ENCODE peak calls at places on chromosomes 13 and 19, in eight cellular contexts. One of them, this sample, is unnamed.

GRCh38 chr13:99605417-99606321 is 104.4 kb downstream of the TM9SF2 start:
- DNase-seq in naive thymus-derived CD4-positive, alpha-beta T cell: peak; percentile 42
- DNase-seq in DND-41: peak; percentile 32
- DNase-seq in substantia nigra: peak; percentile 30
- DNase-seq in neural progenitor cell: peak; percentile 70
- DNase-seq in thyroid gland: peak; percentile 44
- DNase-seq in adrenal gland: peak; percentile 64
- DNase-seq in lung: peak; percentile 32
- DNase-seq in this sample: peak; percentile 89

GRCh38 chr13:51261610-51262249 is 39.5 kb downstream of the FAM124A start:
- DNase-seq in naive thymus-derived CD4-positive, alpha-beta T cell: no peak
- DNase-seq in DND-41: no peak
- DNase-seq in substantia nigra: no peak
- DNase-seq in neural progenitor cell: no peak
- DNase-seq in thyroid gland: no peak
- DNase-seq in adrenal gland: no peak
- DNase-seq in lung: no peak
- DNase-seq in this sample: no peak

GRCh38 chr13:43846496-43846895 is 33.0 kb downstream of the CCDC122 start:
- DNase-seq in naive thymus-derived CD4-positive, alpha-beta T cell: no peak
- DNase-seq in DND-41: no peak
- DNase-seq in substantia nigra: no peak
- DNase-seq in neural progenitor cell: no peak
- DNase-seq in thyroid gland: no peak
- DNase-seq in adrenal gland: no peak
- DNase-seq in lung: no peak
- DNase-seq in this sample: no peak

GRCh38 chr13:78190296-78190695 is 271.7 kb upstream of the EDNRB start:
- DNase-seq in naive thymus-derived CD4-positive, alpha-beta T cell: no peak
- DNase-seq in DND-41: no peak
- DNase-seq in substantia nigra: no peak
- DNase-seq in neural progenitor cell: no peak
- DNase-seq in thyroid gland: no peak
- DNase-seq in adrenal gland: no peak
- DNase-seq in lung: no peak
- DNase-seq in this sample: no peak

GRCh38 chr13:50334944-50335343 is 319.7 kb downstream of the KCNRG start:
- DNase-seq in naive thymus-derived CD4-positive, alpha-beta T cell: no peak
- DNase-seq in DND-41: no peak
- DNase-seq in substantia nigra: no peak
- DNase-seq in neural progenitor cell: peak; percentile 42
- DNase-seq in thyroid gland: no peak
- DNase-seq in adrenal gland: no peak
- DNase-seq in lung: no peak
- DNase-seq in this sample: no peak

GRCh38 chr19:6100284-6100915 is 9.9 kb downstream of the RFX2 start:
- DNase-seq in naive thymus-derived CD4-positive, alpha-beta T cell: peak; percentile 24
- DNase-seq in DND-41: no peak
- DNase-seq in substantia nigra: no peak
- DNase-seq in neural progenitor cell: no peak
- DNase-seq in thyroid gland: no peak
- DNase-seq in adrenal gland: peak; percentile 63
- DNase-seq in lung: no peak
- DNase-seq in this sample: peak; percentile 87

GRCh38 chr13:75021151-75021550 is 460.8 kb downstream of the TBC1D4 start:
- DNase-seq in naive thymus-derived CD4-positive, alpha-beta T cell: no peak
- DNase-seq in DND-41: no peak
- DNase-seq in substantia nigra: no peak
- DNase-seq in neural progenitor cell: no peak
- DNase-seq in thyroid gland: no peak
- DNase-seq in adrenal gland: no peak
- DNase-seq in lung: no peak
- DNase-seq in this sample: no peak

GRCh38 chr19:32653626-32653968 is 21.4 kb downstream of the ANKRD27 start:
- DNase-seq in naive thymus-derived CD4-positive, alpha-beta T cell: no peak
- DNase-seq in DND-41: no peak
- DNase-seq in substantia nigra: no peak
- DNase-seq in neural progenitor cell: no peak
- DNase-seq in thyroid gland: no peak
- DNase-seq in adrenal gland: no peak
- DNase-seq in lung: no peak
- DNase-seq in this sample: no peak

GRCh38 chr13:111913790-111914189 is 153.2 kb upstream of the SOX1 start:
- DNase-seq in naive thymus-derived CD4-positive, alpha-beta T cell: peak; percentile 9
- DNase-seq in DND-41: no peak
- DNase-seq in substantia nigra: no peak
- DNase-seq in neural progenitor cell: no peak
- DNase-seq in thyroid gland: no peak
- DNase-seq in adrenal gland: peak; percentile 24
- DNase-seq in lung: no peak
- DNase-seq in this sample: peak; percentile 41

GRCh38 chr19:13727798-13728197 is 36.5 kb upstream of the MRI1 start:
- DNase-seq in naive thymus-derived CD4-positive, alpha-beta T cell: no peak
- DNase-seq in DND-41: no peak
- DNase-seq in substantia nigra: no peak
- DNase-seq in neural progenitor cell: no peak
- DNase-seq in thyroid gland: no peak
- DNase-seq in adrenal gland: no peak
- DNase-seq in lung: no peak
- DNase-seq in this sample: no peak

GRCh38 chr19:2328401-2329161 is at the start of the genes LSM7 and SPPL2B:
- DNase-seq in naive thymus-derived CD4-positive, alpha-beta T cell: peak; percentile 95
- DNase-seq in DND-41: peak; percentile 93
- DNase-seq in substantia nigra: peak; percentile 91
- DNase-seq in neural progenitor cell: peak; percentile 95
- DNase-seq in thyroid gland: peak; percentile 91
- DNase-seq in adrenal gland: peak; percentile 94
- DNase-seq in lung: peak; percentile 89
- DNase-seq in this sample: peak; percentile 97

GRCh38 chr19:18735324-18735723 is 51.8 kb downstream of the CRTC1 start:
- DNase-seq in naive thymus-derived CD4-positive, alpha-beta T cell: no peak
- DNase-seq in DND-41: no peak
- DNase-seq in substantia nigra: no peak
- DNase-seq in neural progenitor cell: no peak
- DNase-seq in thyroid gland: no peak
- DNase-seq in adrenal gland: peak; percentile 78
- DNase-seq in lung: no peak
- DNase-seq in this sample: no peak
- H3K27ac ChIP-seq in naive thymus-derived CD4-positive, alpha-beta T cell: no peak overlapping the region
- H3K27ac ChIP-seq in DND-41: no peak overlapping the region
- H3K27ac ChIP-seq in substantia nigra: no peak overlapping the region
- H3K27ac ChIP-seq in neural progenitor cell: no peak overlapping the region
- H3K27ac ChIP-seq in thyroid gland: no peak overlapping the region
- H3K27ac ChIP-seq in adrenal gland: no peak overlapping the region
- H3K27ac ChIP-seq in lung: no peak overlapping the region
- H3K27ac ChIP-seq in this sample: no peak overlapping the region

GRCh38 chr19:17946965-17947784 is 14.4 kb downstream of the CCDC124 start:
- DNase-seq in naive thymus-derived CD4-positive, alpha-beta T cell: no peak
- DNase-seq in DND-41: no peak
- DNase-seq in substantia nigra: no peak
- DNase-seq in neural progenitor cell: no peak
- DNase-seq in thyroid gland: no peak
- DNase-seq in adrenal gland: no peak
- DNase-seq in lung: no peak
- DNase-seq in this sample: peak; percentile 88

GRCh38 chr19:17942181-17942580 is 9.4 kb downstream of the CCDC124 start:
- DNase-seq in naive thymus-derived CD4-positive, alpha-beta T cell: no peak
- DNase-seq in DND-41: no peak
- DNase-seq in substantia nigra: no peak
- DNase-seq in neural progenitor cell: no peak
- DNase-seq in thyroid gland: no peak
- DNase-seq in adrenal gland: no peak
- DNase-seq in lung: no peak
- DNase-seq in this sample: no peak

GRCh38 chr19:17942582-17943283 is 9.9 kb downstream of the CCDC124 start:
- DNase-seq in naive thymus-derived CD4-positive, alpha-beta T cell: no peak
- DNase-seq in DND-41: no peak
- DNase-seq in substantia nigra: no peak
- DNase-seq in neural progenitor cell: no peak
- DNase-seq in thyroid gland: no peak
- DNase-seq in adrenal gland: no peak
- DNase-seq in lung: no peak
- DNase-seq in this sample: no peak

GRCh38 chr19:17944301-17944700 is 11.5 kb downstream of the CCDC124 start:
- DNase-seq in naive thymus-derived CD4-positive, alpha-beta T cell: no peak
- DNase-seq in DND-41: no peak
- DNase-seq in substantia nigra: no peak
- DNase-seq in neural progenitor cell: no peak
- DNase-seq in thyroid gland: no peak
- DNase-seq in adrenal gland: peak; percentile 73
- DNase-seq in lung: no peak
- DNase-seq in this sample: no peak

GRCh38 chr19:17943284-17944221 is 10.7 kb downstream of the CCDC124 start:
- DNase-seq in naive thymus-derived CD4-positive, alpha-beta T cell: no peak
- DNase-seq in DND-41: no peak
- DNase-seq in substantia nigra: no peak
- DNase-seq in neural progenitor cell: no peak
- DNase-seq in thyroid gland: no peak
- DNase-seq in adrenal gland: no peak
- DNase-seq in lung: no peak
- DNase-seq in this sample: no peak
- H3K27ac ChIP-seq in naive thymus-derived CD4-positive, alpha-beta T cell: no peak overlapping the region
- H3K27ac ChIP-seq in DND-41: no peak overlapping the region
- H3K27ac ChIP-seq in substantia nigra: no peak overlapping the region
- H3K27ac ChIP-seq in neural progenitor cell: no peak overlapping the region
- H3K27ac ChIP-seq in thyroid gland: no peak overlapping the region
- H3K27ac ChIP-seq in adrenal gland: no peak overlapping the region
- H3K27ac ChIP-seq in lung: no peak overlapping the region
- H3K27ac ChIP-seq in this sample: no peak overlapping the region

GRCh38 chr19:40055049-40055448 is 982 bp downstream of the ZNF780B start:
- DNase-seq in naive thymus-derived CD4-positive, alpha-beta T cell: no peak
- DNase-seq in DND-41: no peak
- DNase-seq in substantia nigra: no peak
- DNase-seq in neural progenitor cell: no peak
- DNase-seq in thyroid gland: no peak
- DNase-seq in adrenal gland: no peak
- DNase-seq in lung: no peak
- DNase-seq in this sample: no peak
- H3K27ac ChIP-seq in naive thymus-derived CD4-positive, alpha-beta T cell: peak overlapping the region; percentile 89
- H3K27ac ChIP-seq in DND-41: peak overlapping the region; percentile 82
- H3K27ac ChIP-seq in substantia nigra: peak overlapping the region; percentile 62
- H3K27ac ChIP-seq in neural progenitor cell: no peak overlapping the region
- H3K27ac ChIP-seq in thyroid gland: no peak overlapping the region
- H3K27ac ChIP-seq in adrenal gland: peak overlapping the region; percentile 58
- H3K27ac ChIP-seq in lung: no peak overlapping the region
- H3K27ac ChIP-seq in this sample: no peak overlapping the region

DNA sequence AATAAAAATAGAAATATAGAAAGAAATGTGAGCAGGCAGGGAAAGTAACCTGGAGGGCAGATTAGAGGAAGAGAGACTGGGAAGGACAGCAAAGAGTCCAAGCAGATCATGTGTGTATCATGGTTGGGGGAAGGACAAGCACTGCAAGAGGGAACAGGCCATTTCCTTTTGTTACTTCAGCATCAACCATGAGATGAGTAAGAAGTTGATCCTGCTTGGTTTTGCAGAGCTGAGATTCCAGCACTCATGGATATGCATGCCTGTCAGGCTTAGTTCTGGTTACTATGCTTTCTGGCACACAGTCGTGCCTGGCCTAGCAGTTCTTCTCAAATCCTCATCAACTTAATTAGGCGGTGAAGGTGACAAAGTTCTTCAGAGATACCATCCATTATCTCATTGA is 18.1 kb downstream of the NALCN start:
- DNase-seq in naive thymus-derived CD4-positive, alpha-beta T cell: no peak
- DNase-seq in DND-41: no peak
- DNase-seq in substantia nigra: no peak
- DNase-seq in neural progenitor cell: no peak
- DNase-seq in thyroid gland: no peak
- DNase-seq in adrenal gland: no peak
- DNase-seq in lung: no peak
- DNase-seq in this sample: no peak
- H3K27ac ChIP-seq in naive thymus-derived CD4-positive, alpha-beta T cell: no peak overlapping the region
- H3K27ac ChIP-seq in DND-41: no peak overlapping the region
- H3K27ac ChIP-seq in substantia nigra: no peak overlapping the region
- H3K27ac ChIP-seq in neural progenitor cell: no peak overlapping the region
- H3K27ac ChIP-seq in thyroid gland: no peak overlapping the region
- H3K27ac ChIP-seq in adrenal gland: no peak overlapping the region
- H3K27ac ChIP-seq in lung: no peak overlapping the region
- H3K27ac ChIP-seq in this sample: no peak overlapping the region

GRCh38 chr13:112984954-112985802 is 16.2 kb downstream of the MCF2L start:
- DNase-seq in naive thymus-derived CD4-positive, alpha-beta T cell: no peak
- DNase-seq in DND-41: no peak
- DNase-seq in substantia nigra: no peak
- DNase-seq in neural progenitor cell: no peak
- DNase-seq in thyroid gland: no peak
- DNase-seq in adrenal gland: no peak
- DNase-seq in lung: no peak
- DNase-seq in this sample: no peak
- H3K27ac ChIP-seq in naive thymus-derived CD4-positive, alpha-beta T cell: no peak overlapping the region
- H3K27ac ChIP-seq in DND-41: no peak overlapping the region
- H3K27ac ChIP-seq in substantia nigra: peak overlapping the region; percentile 38
- H3K27ac ChIP-seq in neural progenitor cell: no peak overlapping the region
- H3K27ac ChIP-seq in thyroid gland: no peak overlapping the region
- H3K27ac ChIP-seq in adrenal gland: no peak overlapping the region
- H3K27ac ChIP-seq in lung: no peak overlapping the region
- H3K27ac ChIP-seq in this sample: no peak overlapping the region

GRCh38 chr19:51821921-51822716 is 27.2 kb downstream of the FPR3 start:
- DNase-seq in naive thymus-derived CD4-positive, alpha-beta T cell: no peak
- DNase-seq in DND-41: no peak
- DNase-seq in substantia nigra: no peak
- DNase-seq in neural progenitor cell: no peak
- DNase-seq in thyroid gland: no peak
- DNase-seq in adrenal gland: no peak
- DNase-seq in lung: no peak
- DNase-seq in this sample: no peak

GRCh38 chr19:51830263-51830662 is 35.3 kb downstream of the FPR3 start:
- DNase-seq in naive thymus-derived CD4-positive, alpha-beta T cell: no peak
- DNase-seq in DND-41: no peak
- DNase-seq in substantia nigra: peak; percentile 1
- DNase-seq in neural progenitor cell: no peak
- DNase-seq in thyroid gland: no peak
- DNase-seq in adrenal gland: no peak
- DNase-seq in lung: no peak
- DNase-seq in this sample: no peak

GRCh38 chr19:51820821-51821446 is 26.0 kb downstream of the FPR3 start:
- DNase-seq in naive thymus-derived CD4-positive, alpha-beta T cell: no peak
- DNase-seq in DND-41: no peak
- DNase-seq in substantia nigra: no peak
- DNase-seq in neural progenitor cell: no peak
- DNase-seq in thyroid gland: no peak
- DNase-seq in adrenal gland: no peak
- DNase-seq in lung: no peak
- DNase-seq in this sample: no peak

GRCh38 chr19:51821511-51821910 is 26.6 kb downstream of the FPR3 start:
- DNase-seq in naive thymus-derived CD4-positive, alpha-beta T cell: no peak
- DNase-seq in DND-41: no peak
- DNase-seq in substantia nigra: no peak
- DNase-seq in neural progenitor cell: no peak
- DNase-seq in thyroid gland: no peak
- DNase-seq in adrenal gland: no peak
- DNase-seq in lung: no peak
- DNase-seq in this sample: no peak

DNA sequence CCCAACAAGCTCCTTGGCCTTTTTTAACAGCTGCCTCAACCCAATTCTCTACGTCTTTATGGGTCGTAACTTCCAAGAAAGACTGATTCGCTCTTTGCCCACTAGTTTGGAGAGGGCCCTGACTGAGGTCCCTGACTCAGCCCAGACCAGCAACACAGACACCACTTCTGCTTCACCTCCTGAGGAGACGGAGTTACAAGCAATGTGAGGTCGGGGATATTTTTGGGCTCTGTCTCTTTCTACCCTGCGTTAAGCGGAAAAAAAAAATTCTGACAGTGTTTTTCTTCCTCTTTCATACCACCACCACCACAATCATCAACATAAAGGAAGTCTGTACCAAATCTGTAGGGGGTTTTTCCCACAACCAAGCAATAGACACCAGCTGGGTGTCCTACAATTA is 29.6 kb downstream of the FPR3 start:
- DNase-seq in naive thymus-derived CD4-positive, alpha-beta T cell: no peak
- DNase-seq in DND-41: no peak
- DNase-seq in substantia nigra: peak; percentile 14
- DNase-seq in neural progenitor cell: no peak
- DNase-seq in thyroid gland: no peak
- DNase-seq in adrenal gland: no peak
- DNase-seq in lung: no peak
- DNase-seq in this sample: no peak
- H3K27ac ChIP-seq in naive thymus-derived CD4-positive, alpha-beta T cell: no peak overlapping the region
- H3K27ac ChIP-seq in DND-41: no peak overlapping the region
- H3K27ac ChIP-seq in substantia nigra: no peak overlapping the region
- H3K27ac ChIP-seq in neural progenitor cell: no peak overlapping the region
- H3K27ac ChIP-seq in thyroid gland: no peak overlapping the region
- H3K27ac ChIP-seq in adrenal gland: peak overlapping the region; percentile 16
- H3K27ac ChIP-seq in lung: no peak overlapping the region
- H3K27ac ChIP-seq in this sample: no peak overlapping the region

This sample was measured in spleen.